ENCODE peak calls at places on chromosomes 16 and 17, in six cellular contexts. H is KG1, I is RPMI8226, J is lung, Y is HFF-Myc, C is SW480. P is an unnamed sample.
A peak's percentile ranks its signal among the peaks of the same experiment; 100 is the strongest.

GRCh38 chr16:69707920-69708683 is 18.3 kb downstream of the NQO1 start:
- DNase-seq in H (no peak), I (no peak), J (no peak), Y (no peak), C (no peak), P (peak; percentile 42)

GRCh38 chr17:4159761-4160160 is 16.8 kb downstream of the CYB5D2 start:
- DNase-seq in H (no peak), I (no peak), J (no peak), Y (no peak), C (no peak), P (no peak)

GRCh38 chr17:61928101-61928436 is 287 bp upstream of the INTS2 start:
- DNase-seq in H (no peak), I (no peak), J (no peak), Y (no peak), C (no peak), P (no peak)

GRCh38 chr17:28173801-28174200 is 131.3 kb downstream of the NLK start:
- DNase-seq in H (peak; percentile 34), I (no peak), J (no peak), Y (no peak), C (no peak), P (no peak)

GRCh38 chr17:1759529-1759928 is 2.3 kb upstream of the SERPINF1 start:
- DNase-seq in H (no peak), I (no peak), J (no peak), Y (no peak), C (no peak), P (no peak)

GRCh38 chr17:76000016-76000754 is 470 bp upstream of the CDK3 start:
- DNase-seq in H (no peak), I (peak; percentile 68), J (no peak), Y (no peak), C (no peak), P (peak; percentile 91)

GRCh38 chr17:47324224-47325020 is 667 bp downstream of the EFCAB13 start:
- DNase-seq in H (peak; percentile 59), I (peak; percentile 52), J (no peak), Y (no peak), C (no peak), P (no peak)

GRCh38 chr16:11706180-11706742 is 36.4 kb downstream of the TXNDC11 start:
- DNase-seq in H (no peak), I (peak; percentile 94), J (no peak), Y (no peak), C (no peak), P (no peak)

GRCh38 chr17:32305049-32305448 is 36.9 kb downstream of the C17orf75 start:
- DNase-seq in H (no peak), I (no peak), J (no peak), Y (no peak), C (no peak), P (no peak)

GRCh38 chr17:83204230-83204725 is 124.9 kb downstream of the METRNL start:
- DNase-seq in H (no peak), I (no peak), J (no peak), Y (no peak), C (no peak), P (no peak)

GRCh38 chr16:80691111-80691761 is 113.2 kb downstream of the CDYL2 start:
- DNase-seq in H (no peak), I (no peak), J (no peak), Y (no peak), C (no peak), P (no peak)

GRCh38 chr16:4618645-4619418 is 4.1 kb upstream of the UBALD1 start:
- DNase-seq in H (no peak), I (no peak), J (no peak), Y (no peak), C (no peak), P (no peak)

GRCh38 chr17:74842599-74843351 is 16.9 kb downstream of the GRIN2C start:
- DNase-seq in H (no peak), I (no peak), J (peak; percentile 64), Y (peak; percentile 9), C (no peak), P (peak; percentile 61)

GRCh38 chr17:66829883-66830282 is 5.0 kb upstream of the CACNG5 start:
- DNase-seq in H (no peak), I (no peak), J (no peak), Y (no peak), C (no peak), P (no peak)

GRCh38 chr17:5379351-5380107 is 39.9 kb downstream of the NUP88 start:
- DNase-seq in H (no peak), I (no peak), J (no peak), Y (no peak), C (no peak), P (no peak)